ENCODE peak calls at places on chromosomes 1 and 21, in seven cellular contexts. One of them, this sample, is unnamed.

GRCh38 chr1:43614211-43614610 is 35.7 kb upstream of the KDM4A start:
- DNase-seq in CD4-positive, alpha-beta T cell: no peak
- DNase-seq in neural crest cell: no peak
- DNase-seq in naive thymus-derived CD8-positive, alpha-beta T cell: no peak
- DNase-seq in activated CD4-positive, alpha-beta T cell treated with anti-CD3 and anti-CD28 coated beads, Interleukin-2, amount 50 U/mL, for 1 hour: no peak
- DNase-seq in pancreas: no peak
- DNase-seq in NCI-H1092: no peak
- DNase-seq in this sample: no peak

GRCh38 chr1:209614906-209615305 is 31.4 kb downstream of the CAMK1G start:
- DNase-seq in CD4-positive, alpha-beta T cell: no peak
- DNase-seq in neural crest cell: no peak
- DNase-seq in naive thymus-derived CD8-positive, alpha-beta T cell: no peak
- DNase-seq in activated CD4-positive, alpha-beta T cell treated with anti-CD3 and anti-CD28 coated beads, Interleukin-2, amount 50 U/mL, for 1 hour: no peak
- DNase-seq in pancreas: no peak
- DNase-seq in NCI-H1092: no peak
- DNase-seq in this sample: no peak

GRCh38 chr1:17148950-17149608 is 29.8 kb upstream of the PADI2 start:
- DNase-seq in CD4-positive, alpha-beta T cell: no peak
- DNase-seq in neural crest cell: no peak
- DNase-seq in naive thymus-derived CD8-positive, alpha-beta T cell: no peak
- DNase-seq in activated CD4-positive, alpha-beta T cell treated with anti-CD3 and anti-CD28 coated beads, Interleukin-2, amount 50 U/mL, for 1 hour: no peak
- DNase-seq in pancreas: no peak
- DNase-seq in NCI-H1092: no peak
- DNase-seq in this sample: no peak

GRCh38 chr1:44895919-44896734 is 53.1 kb upstream of the PTCH2 start:
- DNase-seq in CD4-positive, alpha-beta T cell: no peak
- DNase-seq in neural crest cell: no peak
- DNase-seq in naive thymus-derived CD8-positive, alpha-beta T cell: no peak
- DNase-seq in activated CD4-positive, alpha-beta T cell treated with anti-CD3 and anti-CD28 coated beads, Interleukin-2, amount 50 U/mL, for 1 hour: no peak
- DNase-seq in pancreas: no peak
- DNase-seq in NCI-H1092: no peak
- DNase-seq in this sample: no peak

GRCh38 chr1:11358991-11359390 is 86.0 kb downstream of the UBIAD1 start:
- DNase-seq in CD4-positive, alpha-beta T cell: no peak
- DNase-seq in neural crest cell: no peak
- DNase-seq in naive thymus-derived CD8-positive, alpha-beta T cell: no peak
- DNase-seq in activated CD4-positive, alpha-beta T cell treated with anti-CD3 and anti-CD28 coated beads, Interleukin-2, amount 50 U/mL, for 1 hour: no peak
- DNase-seq in pancreas: no peak
- DNase-seq in NCI-H1092: no peak
- DNase-seq in this sample: no peak

GRCh38 chr1:3577300-3577699 is 34.0 kb downstream of the MEGF6 start:
- DNase-seq in CD4-positive, alpha-beta T cell: no peak
- DNase-seq in neural crest cell: no peak
- DNase-seq in naive thymus-derived CD8-positive, alpha-beta T cell: no peak
- DNase-seq in activated CD4-positive, alpha-beta T cell treated with anti-CD3 and anti-CD28 coated beads, Interleukin-2, amount 50 U/mL, for 1 hour: no peak
- DNase-seq in pancreas: no peak
- DNase-seq in NCI-H1092: peak; percentile 83
- DNase-seq in this sample: no peak

GRCh38 chr1:54545916-54546635 is 2.0 kb upstream of the ACOT11 start:
- DNase-seq in CD4-positive, alpha-beta T cell: no peak
- DNase-seq in neural crest cell: no peak
- DNase-seq in naive thymus-derived CD8-positive, alpha-beta T cell: no peak
- DNase-seq in activated CD4-positive, alpha-beta T cell treated with anti-CD3 and anti-CD28 coated beads, Interleukin-2, amount 50 U/mL, for 1 hour: no peak
- DNase-seq in pancreas: no peak
- DNase-seq in NCI-H1092: no peak
- DNase-seq in this sample: no peak

GRCh38 chr1:111603979-111604378 is 15.6 kb upstream of the RAP1A start:
- DNase-seq in CD4-positive, alpha-beta T cell: peak; percentile 82
- DNase-seq in neural crest cell: no peak
- DNase-seq in naive thymus-derived CD8-positive, alpha-beta T cell: peak; percentile 40
- DNase-seq in activated CD4-positive, alpha-beta T cell treated with anti-CD3 and anti-CD28 coated beads, Interleukin-2, amount 50 U/mL, for 1 hour: peak; percentile 69
- DNase-seq in pancreas: no peak
- DNase-seq in NCI-H1092: no peak
- DNase-seq in this sample: no peak

GRCh38 chr21:45602106-45602505 is 41.4 kb upstream of the PCBP3 start:
- DNase-seq in CD4-positive, alpha-beta T cell: no peak
- DNase-seq in neural crest cell: no peak
- DNase-seq in naive thymus-derived CD8-positive, alpha-beta T cell: no peak
- DNase-seq in activated CD4-positive, alpha-beta T cell treated with anti-CD3 and anti-CD28 coated beads, Interleukin-2, amount 50 U/mL, for 1 hour: no peak
- DNase-seq in pancreas: no peak
- DNase-seq in NCI-H1092: no peak
- DNase-seq in this sample: no peak

GRCh38 chr1:1122078-1122811 is 6.4 kb upstream of the C1orf159 start:
- DNase-seq in CD4-positive, alpha-beta T cell: peak; percentile 71
- DNase-seq in neural crest cell: peak; percentile 83
- DNase-seq in naive thymus-derived CD8-positive, alpha-beta T cell: peak; percentile 84
- DNase-seq in activated CD4-positive, alpha-beta T cell treated with anti-CD3 and anti-CD28 coated beads, Interleukin-2, amount 50 U/mL, for 1 hour: peak; percentile 84
- DNase-seq in pancreas: peak; percentile 84
- DNase-seq in NCI-H1092: peak; percentile 15
- DNase-seq in this sample: no peak

GRCh38 chr1:71828431-71829012 is 453.8 kb downstream of the NEGR1 start:
- DNase-seq in CD4-positive, alpha-beta T cell: no peak
- DNase-seq in neural crest cell: peak; percentile 2
- DNase-seq in naive thymus-derived CD8-positive, alpha-beta T cell: no peak
- DNase-seq in activated CD4-positive, alpha-beta T cell treated with anti-CD3 and anti-CD28 coated beads, Interleukin-2, amount 50 U/mL, for 1 hour: no peak
- DNase-seq in pancreas: no peak
- DNase-seq in NCI-H1092: no peak
- DNase-seq in this sample: no peak

GRCh38 chr1:233424727-233425222 is 97.3 kb downstream of the MAP3K21 start:
- DNase-seq in CD4-positive, alpha-beta T cell: no peak
- DNase-seq in neural crest cell: no peak
- DNase-seq in naive thymus-derived CD8-positive, alpha-beta T cell: no peak
- DNase-seq in activated CD4-positive, alpha-beta T cell treated with anti-CD3 and anti-CD28 coated beads, Interleukin-2, amount 50 U/mL, for 1 hour: no peak
- DNase-seq in pancreas: no peak
- DNase-seq in NCI-H1092: no peak
- DNase-seq in this sample: no peak

GRCh38 chr1:206495011-206495461 is 12.3 kb upstream of the RASSF5 start:
- DNase-seq in CD4-positive, alpha-beta T cell: no peak
- DNase-seq in neural crest cell: no peak
- DNase-seq in naive thymus-derived CD8-positive, alpha-beta T cell: no peak
- DNase-seq in activated CD4-positive, alpha-beta T cell treated with anti-CD3 and anti-CD28 coated beads, Interleukin-2, amount 50 U/mL, for 1 hour: no peak
- DNase-seq in pancreas: no peak
- DNase-seq in NCI-H1092: no peak
- DNase-seq in this sample: no peak

GRCh38 chr1:51236548-51237312 is 657 bp downstream of the RNF11 start:
- DNase-seq in CD4-positive, alpha-beta T cell: peak; percentile 33
- DNase-seq in neural crest cell: peak; percentile 25
- DNase-seq in naive thymus-derived CD8-positive, alpha-beta T cell: peak; percentile 35
- DNase-seq in activated CD4-positive, alpha-beta T cell treated with anti-CD3 and anti-CD28 coated beads, Interleukin-2, amount 50 U/mL, for 1 hour: peak; percentile 34
- DNase-seq in pancreas: peak; percentile 43
- DNase-seq in NCI-H1092: no peak
- DNase-seq in this sample: no peak

GRCh38 chr1:117512728-117513321 is 93.0 kb upstream of the TENT5C start:
- DNase-seq in CD4-positive, alpha-beta T cell: no peak
- DNase-seq in neural crest cell: no peak
- DNase-seq in naive thymus-derived CD8-positive, alpha-beta T cell: no peak
- DNase-seq in activated CD4-positive, alpha-beta T cell treated with anti-CD3 and anti-CD28 coated beads, Interleukin-2, amount 50 U/mL, for 1 hour: no peak
- DNase-seq in pancreas: no peak
- DNase-seq in NCI-H1092: no peak
- DNase-seq in this sample: no peak

GRCh38 chr1:230301820-230302219 is 124.3 kb downstream of the PGBD5 start:
- DNase-seq in CD4-positive, alpha-beta T cell: no peak
- DNase-seq in neural crest cell: no peak
- DNase-seq in naive thymus-derived CD8-positive, alpha-beta T cell: no peak
- DNase-seq in activated CD4-positive, alpha-beta T cell treated with anti-CD3 and anti-CD28 coated beads, Interleukin-2, amount 50 U/mL, for 1 hour: no peak
- DNase-seq in pancreas: no peak
- DNase-seq in NCI-H1092: no peak
- DNase-seq in this sample: no peak

GRCh38 chr1:6969106-6969505 is 183.9 kb downstream of the CAMTA1 start:
- DNase-seq in CD4-positive, alpha-beta T cell: no peak
- DNase-seq in neural crest cell: no peak
- DNase-seq in naive thymus-derived CD8-positive, alpha-beta T cell: no peak
- DNase-seq in activated CD4-positive, alpha-beta T cell treated with anti-CD3 and anti-CD28 coated beads, Interleukin-2, amount 50 U/mL, for 1 hour: no peak
- DNase-seq in pancreas: no peak
- DNase-seq in NCI-H1092: no peak
- DNase-seq in this sample: no peak

GRCh38 chr1:23436520-23437354 is 12.2 kb upstream of the TCEA3 start:
- DNase-seq in CD4-positive, alpha-beta T cell: peak; percentile 31
- DNase-seq in neural crest cell: no peak
- DNase-seq in naive thymus-derived CD8-positive, alpha-beta T cell: peak; percentile 48
- DNase-seq in activated CD4-positive, alpha-beta T cell treated with anti-CD3 and anti-CD28 coated beads, Interleukin-2, amount 50 U/mL, for 1 hour: peak; percentile 20
- DNase-seq in pancreas: no peak
- DNase-seq in NCI-H1092: no peak
- DNase-seq in this sample: no peak

GRCh38 chr1:63688302-63688701 is 85.5 kb upstream of the ROR1 start:
- DNase-seq in CD4-positive, alpha-beta T cell: no peak
- DNase-seq in neural crest cell: no peak
- DNase-seq in naive thymus-derived CD8-positive, alpha-beta T cell: no peak
- DNase-seq in activated CD4-positive, alpha-beta T cell treated with anti-CD3 and anti-CD28 coated beads, Interleukin-2, amount 50 U/mL, for 1 hour: no peak
- DNase-seq in pancreas: no peak
- DNase-seq in NCI-H1092: no peak
- DNase-seq in this sample: no peak

GRCh38 chr1:36918604-36919003 is 115.7 kb downstream of the GRIK3 start:
- DNase-seq in CD4-positive, alpha-beta T cell: no peak
- DNase-seq in neural crest cell: no peak
- DNase-seq in naive thymus-derived CD8-positive, alpha-beta T cell: no peak
- DNase-seq in activated CD4-positive, alpha-beta T cell treated with anti-CD3 and anti-CD28 coated beads, Interleukin-2, amount 50 U/mL, for 1 hour: no peak
- DNase-seq in pancreas: no peak
- DNase-seq in NCI-H1092: no peak
- DNase-seq in this sample: no peak

GRCh38 chr1:245971711-245972085 is 535.4 kb downstream of the SMYD3 start:
- DNase-seq in CD4-positive, alpha-beta T cell: no peak
- DNase-seq in neural crest cell: no peak
- DNase-seq in naive thymus-derived CD8-positive, alpha-beta T cell: no peak
- DNase-seq in activated CD4-positive, alpha-beta T cell treated with anti-CD3 and anti-CD28 coated beads, Interleukin-2, amount 50 U/mL, for 1 hour: no peak
- DNase-seq in pancreas: no peak
- DNase-seq in NCI-H1092: no peak
- DNase-seq in this sample: no peak

GRCh38 chr21:20997633-20998455 is at the start of gene NCAM2:
- DNase-seq in CD4-positive, alpha-beta T cell: peak; percentile 42
- DNase-seq in neural crest cell: peak; percentile 67
- DNase-seq in naive thymus-derived CD8-positive, alpha-beta T cell: peak; percentile 62
- DNase-seq in activated CD4-positive, alpha-beta T cell treated with anti-CD3 and anti-CD28 coated beads, Interleukin-2, amount 50 U/mL, for 1 hour: peak; percentile 45
- DNase-seq in pancreas: peak; percentile 74
- DNase-seq in NCI-H1092: peak; percentile 66
- DNase-seq in this sample: peak; percentile 12

GRCh38 chr1:199084293-199084692 is 445.5 kb downstream of the PTPRC start:
- DNase-seq in CD4-positive, alpha-beta T cell: no peak
- DNase-seq in neural crest cell: no peak
- DNase-seq in naive thymus-derived CD8-positive, alpha-beta T cell: no peak
- DNase-seq in activated CD4-positive, alpha-beta T cell treated with anti-CD3 and anti-CD28 coated beads, Interleukin-2, amount 50 U/mL, for 1 hour: no peak
- DNase-seq in pancreas: no peak
- DNase-seq in NCI-H1092: no peak
- DNase-seq in this sample: no peak

GRCh38 chr1:40838045-40838979 is 23.9 kb downstream of the CITED4 start:
- DNase-seq in CD4-positive, alpha-beta T cell: no peak
- DNase-seq in neural crest cell: no peak
- DNase-seq in naive thymus-derived CD8-positive, alpha-beta T cell: no peak
- DNase-seq in activated CD4-positive, alpha-beta T cell treated with anti-CD3 and anti-CD28 coated beads, Interleukin-2, amount 50 U/mL, for 1 hour: no peak
- DNase-seq in pancreas: no peak
- DNase-seq in NCI-H1092: no peak
- DNase-seq in this sample: no peak

GRCh38 chr1:157490337-157491165 is 61.8 kb downstream of the FCRL5 start:
- DNase-seq in CD4-positive, alpha-beta T cell: no peak
- DNase-seq in neural crest cell: peak; percentile 79
- DNase-seq in naive thymus-derived CD8-positive, alpha-beta T cell: no peak
- DNase-seq in activated CD4-positive, alpha-beta T cell treated with anti-CD3 and anti-CD28 coated beads, Interleukin-2, amount 50 U/mL, for 1 hour: peak; percentile 48
- DNase-seq in pancreas: peak; percentile 73
- DNase-seq in NCI-H1092: peak; percentile 33
- DNase-seq in this sample: peak; percentile 32

GRCh38 chr1:223341111-223341510 is 22.9 kb downstream of the SUSD4 start:
- DNase-seq in CD4-positive, alpha-beta T cell: no peak
- DNase-seq in neural crest cell: no peak
- DNase-seq in naive thymus-derived CD8-positive, alpha-beta T cell: no peak
- DNase-seq in activated CD4-positive, alpha-beta T cell treated with anti-CD3 and anti-CD28 coated beads, Interleukin-2, amount 50 U/mL, for 1 hour: no peak
- DNase-seq in pancreas: peak; percentile 27
- DNase-seq in NCI-H1092: peak; percentile 56
- DNase-seq in this sample: no peak

GRCh38 chr21:44657635-44658183 is at the start of gene KRTAP12-3:
- DNase-seq in CD4-positive, alpha-beta T cell: peak; percentile 70
- DNase-seq in neural crest cell: no peak
- DNase-seq in naive thymus-derived CD8-positive, alpha-beta T cell: peak; percentile 57
- DNase-seq in activated CD4-positive, alpha-beta T cell treated with anti-CD3 and anti-CD28 coated beads, Interleukin-2, amount 50 U/mL, for 1 hour: peak; percentile 64
- DNase-seq in pancreas: no peak
- DNase-seq in NCI-H1092: no peak
- DNase-seq in this sample: no peak

GRCh38 chr1:200866521-200866920 is 6.3 kb upstream of the GPR25 start:
- DNase-seq in CD4-positive, alpha-beta T cell: no peak
- DNase-seq in neural crest cell: no peak
- DNase-seq in naive thymus-derived CD8-positive, alpha-beta T cell: no peak
- DNase-seq in activated CD4-positive, alpha-beta T cell treated with anti-CD3 and anti-CD28 coated beads, Interleukin-2, amount 50 U/mL, for 1 hour: no peak
- DNase-seq in pancreas: no peak
- DNase-seq in NCI-H1092: no peak
- DNase-seq in this sample: no peak

GRCh38 chr21:23890652-23891051 is 1716.6 kb downstream of the MRPL39 start:
- DNase-seq in CD4-positive, alpha-beta T cell: no peak
- DNase-seq in neural crest cell: no peak
- DNase-seq in naive thymus-derived CD8-positive, alpha-beta T cell: no peak
- DNase-seq in activated CD4-positive, alpha-beta T cell treated with anti-CD3 and anti-CD28 coated beads, Interleukin-2, amount 50 U/mL, for 1 hour: no peak
- DNase-seq in pancreas: no peak
- DNase-seq in NCI-H1092: no peak
- DNase-seq in this sample: no peak

GRCh38 chr1:50420689-50421365 is 2.4 kb downstream of the DMRTA2 start:
- DNase-seq in CD4-positive, alpha-beta T cell: no peak
- DNase-seq in neural crest cell: no peak
- DNase-seq in naive thymus-derived CD8-positive, alpha-beta T cell: no peak
- DNase-seq in activated CD4-positive, alpha-beta T cell treated with anti-CD3 and anti-CD28 coated beads, Interleukin-2, amount 50 U/mL, for 1 hour: no peak
- DNase-seq in pancreas: no peak
- DNase-seq in NCI-H1092: no peak
- DNase-seq in this sample: no peak

GRCh38 chr1:41580520-41581172 is 96.2 kb upstream of the EDN2 start:
- DNase-seq in CD4-positive, alpha-beta T cell: no peak
- DNase-seq in neural crest cell: no peak
- DNase-seq in naive thymus-derived CD8-positive, alpha-beta T cell: no peak
- DNase-seq in activated CD4-positive, alpha-beta T cell treated with anti-CD3 and anti-CD28 coated beads, Interleukin-2, amount 50 U/mL, for 1 hour: no peak
- DNase-seq in pancreas: no peak
- DNase-seq in NCI-H1092: no peak
- DNase-seq in this sample: no peak

GRCh38 chr1:64320470-64320869 is 117.0 kb downstream of the UBE2U start:
- DNase-seq in CD4-positive, alpha-beta T cell: no peak
- DNase-seq in neural crest cell: no peak
- DNase-seq in naive thymus-derived CD8-positive, alpha-beta T cell: no peak
- DNase-seq in activated CD4-positive, alpha-beta T cell treated with anti-CD3 and anti-CD28 coated beads, Interleukin-2, amount 50 U/mL, for 1 hour: no peak
- DNase-seq in pancreas: no peak
- DNase-seq in NCI-H1092: no peak
- DNase-seq in this sample: no peak

GRCh38 chr1:228094432-228095016 is 8.6 kb downstream of the C1orf35 start:
- DNase-seq in CD4-positive, alpha-beta T cell: no peak
- DNase-seq in neural crest cell: no peak
- DNase-seq in naive thymus-derived CD8-positive, alpha-beta T cell: no peak
- DNase-seq in activated CD4-positive, alpha-beta T cell treated with anti-CD3 and anti-CD28 coated beads, Interleukin-2, amount 50 U/mL, for 1 hour: no peak
- DNase-seq in pancreas: no peak
- DNase-seq in NCI-H1092: no peak
- DNase-seq in this sample: no peak

GRCh38 chr1:201746156-201746555 is 82.8 kb upstream of the IPO9 start:
- DNase-seq in CD4-positive, alpha-beta T cell: no peak
- DNase-seq in neural crest cell: no peak
- DNase-seq in naive thymus-derived CD8-positive, alpha-beta T cell: no peak
- DNase-seq in activated CD4-positive, alpha-beta T cell treated with anti-CD3 and anti-CD28 coated beads, Interleukin-2, amount 50 U/mL, for 1 hour: no peak
- DNase-seq in pancreas: no peak
- DNase-seq in NCI-H1092: no peak
- DNase-seq in this sample: no peak

GRCh38 chr1:215228193-215228592 is 145.7 kb downstream of the KCNK2 start:
- DNase-seq in CD4-positive, alpha-beta T cell: no peak
- DNase-seq in neural crest cell: no peak
- DNase-seq in naive thymus-derived CD8-positive, alpha-beta T cell: no peak
- DNase-seq in activated CD4-positive, alpha-beta T cell treated with anti-CD3 and anti-CD28 coated beads, Interleukin-2, amount 50 U/mL, for 1 hour: no peak
- DNase-seq in pancreas: no peak
- DNase-seq in NCI-H1092: no peak
- DNase-seq in this sample: no peak

GRCh38 chr1:151512801-151513625 is 1.8 kb downstream of the CGN start:
- DNase-seq in CD4-positive, alpha-beta T cell: no peak
- DNase-seq in neural crest cell: no peak
- DNase-seq in naive thymus-derived CD8-positive, alpha-beta T cell: no peak
- DNase-seq in activated CD4-positive, alpha-beta T cell treated with anti-CD3 and anti-CD28 coated beads, Interleukin-2, amount 50 U/mL, for 1 hour: no peak
- DNase-seq in pancreas: peak; percentile 88
- DNase-seq in NCI-H1092: no peak
- DNase-seq in this sample: no peak

This sample was measured in SW 1271.